ENCODE peak calls at places on chromosomes 11 and 22, in five cellular contexts. E, I, V, R and K are unnamed samples. For H3K27me3 and H3K9me3, the result is how much of the 10 kb centered on the place peaks cover.

GRCh38 chr11:122101625-122102291 is 14.3 kb downstream of the BLID start:
- DNase-seq in E (peak), I (peak), V (peak), R (no peak), K (peak)

GRCh38 chr11:118263694-118264567 is at the start of gene MPZL2:
- DNase-seq in E (peak), I (peak), V (peak), R (peak), K (peak)

GRCh38 chr11:108947654-108948570 is 283.0 kb downstream of the DDX10 start:
- DNase-seq in E (no peak), I (no peak), V (no peak), R (no peak), K (no peak)

GRCh38 chr11:86220654-86221053 is 23.9 kb upstream of the EED start:
- DNase-seq in E (no peak), I (no peak), V (no peak), R (no peak), K (no peak)

GRCh38 chr11:80505771-80506170 is 1064.9 kb upstream of the TENM4 start:
- DNase-seq in E (no peak), I (no peak), V (no peak), R (no peak), K (no peak)

GRCh38 chr11:22192289-22192641 is 620 bp upstream of the ANO5 start:
- DNase-seq in E (peak), I (peak), V (no peak), R (no peak), K (peak)

GRCh38 chr11:2812371-2812991 is 73.1 kb downstream of the CDKN1C start:
- DNase-seq in E (no peak), I (no peak), V (no peak), R (peak), K (peak)

GRCh38 chr11:121965330-121965729 is 150.7 kb downstream of the BLID start:
- DNase-seq in E (no peak), I (no peak), V (no peak), R (no peak), K (no peak)

GRCh38 chr11:117410861-117411725 is 83.4 kb downstream of the CEP164 start:
- DNase-seq in E (no peak), I (no peak), V (no peak), R (peak), K (no peak)

GRCh38 chr11:34308821-34309585 is 48.8 kb downstream of the ABTB2 start:
- DNase-seq in E (no peak), I (no peak), V (peak), R (no peak), K (no peak)

GRCh38 chr11:117366183-117366582 is 38.5 kb downstream of the CEP164 start:
- DNase-seq in E (peak), I (no peak), V (no peak), R (no peak), K (no peak)

GRCh38 chr22:44957267-44957905 is 52.4 kb downstream of the PHF21B start:
- DNase-seq in E (peak), I (no peak), V (no peak), R (no peak), K (no peak)

GRCh38 chr11:26333906-26334305 is 2.0 kb downstream of the ANO3 start:
- DNase-seq in E (no peak), I (no peak), V (no peak), R (no peak), K (no peak)

GRCh38 chr11:128421577-128421976 is 165.8 kb downstream of the ETS1 start:
- DNase-seq in E (peak), I (no peak), V (no peak), R (no peak), K (no peak)

GRCh38 chr11:131867457-131868257 is 497.2 kb downstream of the NTM start:
- DNase-seq in E (peak), I (peak), V (peak), R (no peak), K (peak)

GRCh38 chr11:131866535-131867400 is 496.4 kb downstream of the NTM start:
- DNase-seq in E (peak), I (no peak), V (no peak), R (no peak), K (no peak)

GRCh38 chr11:131864205-131864604 is 493.8 kb downstream of the NTM start:
- DNase-seq in E (peak), I (no peak), V (no peak), R (no peak), K (no peak)

GRCh38 chr11:131868769-131869482 is 498.5 kb downstream of the NTM start:
- DNase-seq in E (no peak), I (no peak), V (no peak), R (no peak), K (no peak)

DNA sequence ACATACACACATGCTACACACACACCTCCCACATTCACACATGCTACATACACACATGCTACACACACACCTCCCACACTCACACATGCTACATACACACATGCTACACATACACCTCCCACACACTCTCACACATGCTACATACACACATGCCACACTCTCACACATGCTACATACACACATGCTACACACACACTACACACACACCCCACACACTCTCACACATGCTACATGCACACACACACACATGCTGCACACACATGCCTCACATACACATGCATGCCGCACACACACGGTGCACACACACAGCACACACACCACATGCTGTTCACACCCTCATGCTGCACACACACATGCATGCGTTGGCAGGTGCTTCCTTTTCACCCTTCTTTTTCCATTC is 495.4 kb downstream of the NTM start:
- DNase-seq in E (no peak), I (no peak), V (no peak), R (no peak), K (no peak)
- H3K27ac ChIP-seq in E (no peak), I (no peak), V (no peak), R (no peak), K (no peak)

GRCh38 chr22:38222797-38223119 is 21.0 kb downstream of the MAFF start:
- DNase-seq in E (no peak), I (no peak), V (no peak), R (no peak), K (no peak)
- H3K27me3 ChIP-seq in E (under half), I (under half), V (under half), R (under half), K (under half)

DNA sequence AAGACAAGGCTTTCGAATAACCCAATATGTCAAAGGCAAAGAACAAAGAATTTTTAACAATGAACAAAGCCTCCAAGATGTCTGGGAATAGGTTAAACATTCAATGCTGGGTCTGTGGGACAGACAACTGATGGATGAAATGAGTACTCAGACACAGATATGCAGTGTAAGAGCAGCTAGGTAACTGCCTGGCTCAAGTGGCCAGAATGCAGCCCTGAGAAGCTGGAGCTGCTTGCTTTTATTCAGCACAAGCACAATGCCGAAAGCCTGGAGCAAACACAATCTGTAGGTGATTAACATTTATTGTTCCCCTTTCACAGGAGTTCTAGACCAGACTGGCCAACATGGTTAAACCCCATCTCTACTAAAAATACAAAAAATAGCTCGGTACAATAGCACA is 24.0 kb downstream of the GLYAT start:
- DNase-seq in E (no peak), I (no peak), V (no peak), R (no peak), K (no peak)
- H3K9me3 ChIP-seq in E (under half), I (under half), V (under half), R (under half), K (under half)

GRCh38 chr22:47277511-47277910 is 515.1 kb downstream of the TBC1D22A start:
- DNase-seq in E (no peak), I (no peak), V (no peak), R (peak), K (no peak)

GRCh38 chr22:47275479-47276218 is 513.2 kb downstream of the TBC1D22A start:
- DNase-seq in E (no peak), I (no peak), V (no peak), R (peak), K (no peak)

GRCh38 chr22:47276219-47276843 is 513.9 kb downstream of the TBC1D22A start:
- DNase-seq in E (no peak), I (no peak), V (no peak), R (peak), K (no peak)

GRCh38 chr22:47277001-47277400 is 514.6 kb downstream of the TBC1D22A start:
- DNase-seq in E (no peak), I (no peak), V (no peak), R (peak), K (no peak)

GRCh38 chr22:47274196-47274595 is 511.7 kb downstream of the TBC1D22A start:
- DNase-seq in E (no peak), I (no peak), V (no peak), R (peak), K (no peak)
- H3K27ac ChIP-seq in E (no peak), I (no peak), V (no peak), R (no peak), K (no peak)

DNA sequence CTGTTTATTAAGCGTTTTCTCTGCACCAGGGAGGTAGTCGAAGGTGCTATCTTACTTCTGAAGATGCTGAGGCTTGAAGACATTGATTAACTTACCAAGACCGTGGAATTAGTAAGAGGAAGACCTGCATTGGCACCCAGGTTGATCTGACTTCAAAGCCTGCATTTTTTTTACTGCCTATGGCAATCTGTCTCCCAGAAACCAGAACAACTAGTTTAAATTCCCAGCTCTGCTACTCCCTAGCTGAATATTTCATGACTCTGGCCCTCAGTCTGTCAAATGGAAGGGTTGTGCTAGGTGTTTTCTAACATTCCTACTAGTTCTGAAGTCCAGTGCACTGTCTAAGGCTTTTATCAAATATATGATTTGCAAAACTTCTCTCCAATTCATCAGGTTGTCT is 52.0 kb upstream of the GRAMD1B start:
- DNase-seq in E (no peak), I (no peak), V (no peak), R (no peak), K (no peak)
- H3K27me3 ChIP-seq in E (under half), I (under half), V (under half), R (under half), K (under half)

DNA sequence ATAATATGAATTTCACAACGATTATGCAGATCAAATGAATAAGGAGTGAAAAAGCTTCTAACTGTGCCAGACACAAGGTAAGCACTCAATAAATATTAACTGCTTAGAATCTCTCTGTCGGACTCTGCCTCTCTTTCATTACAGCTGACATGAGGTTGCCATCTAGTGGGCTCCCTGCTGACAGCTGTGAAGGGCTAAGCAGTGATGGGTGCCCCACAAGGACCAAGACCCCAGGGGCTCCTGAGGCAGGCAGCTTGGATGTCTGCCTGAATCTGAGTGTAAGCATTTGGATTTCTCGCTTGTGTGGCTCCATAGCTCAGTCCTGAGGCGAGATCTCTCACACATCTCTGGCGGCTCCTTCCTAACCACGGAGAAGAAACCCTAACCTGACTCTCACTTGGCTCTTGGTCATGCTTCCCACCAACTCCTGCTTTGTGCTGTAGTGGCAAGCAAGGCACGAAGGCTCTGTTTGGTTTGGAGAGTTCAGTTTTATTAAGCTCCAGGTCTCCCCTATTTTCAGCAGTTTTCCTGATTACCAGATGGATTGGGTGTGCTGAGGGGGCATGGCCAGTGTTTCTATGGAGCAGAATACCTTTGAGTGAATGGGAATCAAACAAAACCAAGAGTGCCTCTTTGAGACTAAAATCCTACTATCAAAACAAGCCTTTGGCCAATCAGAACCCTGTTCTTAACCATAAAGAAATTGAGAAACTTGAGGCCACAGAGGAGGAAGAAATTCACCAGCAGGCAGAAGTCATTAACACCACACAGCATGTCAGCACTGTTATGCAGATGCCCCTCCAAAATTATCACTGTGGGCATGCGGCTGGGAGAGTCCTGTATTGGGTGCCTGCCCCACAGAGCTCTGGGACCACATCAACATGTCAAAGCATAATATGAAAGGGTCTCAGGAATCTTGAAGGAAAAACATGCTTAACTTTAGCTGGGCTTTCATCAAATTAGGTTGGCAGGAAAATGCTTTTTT is 152.8 kb upstream of the NTM start:
- DNase-seq in E (no peak), I (no peak), V (no peak), R (no peak), K (no peak)
- H3K9me3 ChIP-seq in E (under half), I (under half), V (under half), R (under half), K (under half)

DNA sequence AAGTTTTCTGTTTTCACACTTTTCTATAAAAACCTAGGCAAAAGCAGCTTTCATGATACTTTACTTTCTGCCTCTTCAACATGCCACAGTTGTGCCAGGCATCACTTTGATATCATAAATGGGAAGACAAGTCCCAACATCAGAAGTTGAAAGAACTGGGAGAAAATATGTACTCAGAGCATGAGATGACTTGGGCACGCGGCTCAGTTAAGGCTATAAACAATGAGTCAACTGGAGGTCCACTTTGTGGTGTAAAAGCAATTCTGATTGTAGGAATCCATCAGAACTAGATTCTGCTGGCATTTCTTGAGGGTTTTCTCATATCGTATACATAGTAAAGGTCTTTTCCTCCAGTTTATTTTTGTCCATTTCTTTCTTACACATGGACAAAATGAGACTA is 109.7 kb upstream of the USP47 start:
- DNase-seq in E (no peak), I (no peak), V (no peak), R (no peak), K (no peak)
- H3K27ac ChIP-seq in E (no peak), I (no peak), V (no peak), R (no peak), K (no peak)